ENCODE peak calls at places on chromosome 15, in nine cellular contexts. One of them, this sample, is unnamed.

GRCh38 chr15:28885630-28886430 is at the start of gene APBA2:
- DNase-seq in foreskin fibroblast: peak; percentile 80
- DNase-seq in epithelial cell of proximal tubule: no peak
- DNase-seq in heart left ventricle: no peak
- DNase-seq in lower lobe of right lung: no peak
- DNase-seq in RWPE2: no peak
- DNase-seq in neural progenitor cell: peak; percentile 90
- DNase-seq in mucosa of descending colon: no peak
- DNase-seq in vagina: no peak
- DNase-seq in this sample: no peak

GRCh38 chr15:31867536-31868442 is 162.5 kb upstream of the CHRNA7 start:
- DNase-seq in mucosa of descending colon: peak; percentile 51
- DNase-seq in vagina: no peak
- DNase-seq in neural progenitor cell: peak; percentile 74
- DNase-seq in foreskin fibroblast: peak; percentile 63
- DNase-seq in RWPE2: no peak
- DNase-seq in epithelial cell of proximal tubule: no peak
- DNase-seq in heart left ventricle: peak; percentile 51
- DNase-seq in lower lobe of right lung: peak; percentile 70
- DNase-seq in this sample: no peak

GRCh38 chr15:25391971-25392733 is 46.7 kb downstream of the UBE3A start:
- DNase-seq in epithelial cell of proximal tubule: no peak
- DNase-seq in RWPE2: no peak
- DNase-seq in lower lobe of right lung: no peak
- DNase-seq in mucosa of descending colon: no peak
- DNase-seq in neural progenitor cell: no peak
- DNase-seq in vagina: no peak
- DNase-seq in foreskin fibroblast: peak; percentile 89
- DNase-seq in heart left ventricle: no peak
- DNase-seq in this sample: peak; percentile 16

GRCh38 chr15:80791004-80791403 is 11.8 kb downstream of the CEMIP start:
- DNase-seq in vagina: no peak
- DNase-seq in heart left ventricle: no peak
- DNase-seq in RWPE2: no peak
- DNase-seq in epithelial cell of proximal tubule: no peak
- DNase-seq in mucosa of descending colon: no peak
- DNase-seq in neural progenitor cell: no peak
- DNase-seq in foreskin fibroblast: no peak
- DNase-seq in lower lobe of right lung: no peak
- DNase-seq in this sample: no peak

GRCh38 chr15:68525815-68526214 is 53.0 kb upstream of the CORO2B start:
- DNase-seq in RWPE2: no peak
- DNase-seq in foreskin fibroblast: no peak
- DNase-seq in vagina: no peak
- DNase-seq in neural progenitor cell: no peak
- DNase-seq in lower lobe of right lung: no peak
- DNase-seq in heart left ventricle: no peak
- DNase-seq in epithelial cell of proximal tubule: no peak
- DNase-seq in mucosa of descending colon: no peak
- DNase-seq in this sample: no peak

GRCh38 chr15:38795471-38796245 is 231.0 kb upstream of the RASGRP1 start:
- DNase-seq in foreskin fibroblast: peak; percentile 6
- DNase-seq in mucosa of descending colon: no peak
- DNase-seq in lower lobe of right lung: no peak
- DNase-seq in heart left ventricle: no peak
- DNase-seq in neural progenitor cell: no peak
- DNase-seq in RWPE2: no peak
- DNase-seq in vagina: no peak
- DNase-seq in epithelial cell of proximal tubule: no peak
- DNase-seq in this sample: no peak

GRCh38 chr15:27486036-27486435 is 515.1 kb downstream of the GABRG3 start:
- DNase-seq in RWPE2: no peak
- DNase-seq in lower lobe of right lung: no peak
- DNase-seq in vagina: no peak
- DNase-seq in foreskin fibroblast: no peak
- DNase-seq in epithelial cell of proximal tubule: no peak
- DNase-seq in heart left ventricle: no peak
- DNase-seq in mucosa of descending colon: no peak
- DNase-seq in neural progenitor cell: no peak
- DNase-seq in this sample: no peak

GRCh38 chr15:38867556-38867955 is 302.9 kb upstream of the RASGRP1 start:
- DNase-seq in vagina: no peak
- DNase-seq in foreskin fibroblast: no peak
- DNase-seq in heart left ventricle: no peak
- DNase-seq in lower lobe of right lung: no peak
- DNase-seq in epithelial cell of proximal tubule: no peak
- DNase-seq in mucosa of descending colon: no peak
- DNase-seq in RWPE2: no peak
- DNase-seq in neural progenitor cell: no peak
- DNase-seq in this sample: no peak

GRCh38 chr15:93135459-93135858 is 46.4 kb upstream of the RGMA start:
- DNase-seq in lower lobe of right lung: no peak
- DNase-seq in neural progenitor cell: no peak
- DNase-seq in mucosa of descending colon: no peak
- DNase-seq in epithelial cell of proximal tubule: no peak
- DNase-seq in heart left ventricle: no peak
- DNase-seq in foreskin fibroblast: no peak
- DNase-seq in RWPE2: no peak
- DNase-seq in vagina: no peak
- DNase-seq in this sample: no peak

GRCh38 chr15:76056931-76057330 is 2.9 kb upstream of the TMEM266 start:
- DNase-seq in neural progenitor cell: no peak
- DNase-seq in RWPE2: no peak
- DNase-seq in lower lobe of right lung: no peak
- DNase-seq in foreskin fibroblast: no peak
- DNase-seq in epithelial cell of proximal tubule: no peak
- DNase-seq in mucosa of descending colon: no peak
- DNase-seq in heart left ventricle: no peak
- DNase-seq in vagina: no peak
- DNase-seq in this sample: no peak

GRCh38 chr15:72584006-72584405 is 70.5 kb upstream of the GOLGA6B start:
- DNase-seq in RWPE2: no peak
- DNase-seq in epithelial cell of proximal tubule: no peak
- DNase-seq in foreskin fibroblast: peak; percentile 29
- DNase-seq in lower lobe of right lung: no peak
- DNase-seq in neural progenitor cell: peak; percentile 11
- DNase-seq in vagina: no peak
- DNase-seq in heart left ventricle: no peak
- DNase-seq in mucosa of descending colon: no peak
- DNase-seq in this sample: no peak

GRCh38 chr15:40591310-40591845 is 2.7 kb upstream of the KNL1 start:
- DNase-seq in RWPE2: no peak
- DNase-seq in epithelial cell of proximal tubule: no peak
- DNase-seq in vagina: no peak
- DNase-seq in heart left ventricle: no peak
- DNase-seq in neural progenitor cell: peak; percentile 30
- DNase-seq in foreskin fibroblast: no peak
- DNase-seq in mucosa of descending colon: no peak
- DNase-seq in lower lobe of right lung: no peak
- DNase-seq in this sample: no peak

GRCh38 chr15:48596841-48597240 is 48.7 kb downstream of the FBN1 start:
- DNase-seq in lower lobe of right lung: no peak
- DNase-seq in neural progenitor cell: no peak
- DNase-seq in heart left ventricle: no peak
- DNase-seq in mucosa of descending colon: no peak
- DNase-seq in foreskin fibroblast: no peak
- DNase-seq in RWPE2: no peak
- DNase-seq in epithelial cell of proximal tubule: no peak
- DNase-seq in vagina: no peak
- DNase-seq in this sample: no peak

GRCh38 chr15:68262514-68263356 is 14.8 kb upstream of the FEM1B start:
- DNase-seq in epithelial cell of proximal tubule: no peak
- DNase-seq in vagina: no peak
- DNase-seq in lower lobe of right lung: no peak
- DNase-seq in mucosa of descending colon: no peak
- DNase-seq in foreskin fibroblast: no peak
- DNase-seq in heart left ventricle: no peak
- DNase-seq in RWPE2: no peak
- DNase-seq in neural progenitor cell: no peak
- DNase-seq in this sample: no peak

GRCh38 chr15:70055601-70056051 is 42.1 kb downstream of the TLE3 start:
- DNase-seq in foreskin fibroblast: no peak
- DNase-seq in epithelial cell of proximal tubule: no peak
- DNase-seq in mucosa of descending colon: no peak
- DNase-seq in RWPE2: no peak
- DNase-seq in lower lobe of right lung: peak; percentile 23
- DNase-seq in neural progenitor cell: no peak
- DNase-seq in heart left ventricle: no peak
- DNase-seq in vagina: no peak
- DNase-seq in this sample: no peak

GRCh38 chr15:89356634-89357298 is 22.1 kb upstream of the POLG start:
- DNase-seq in vagina: no peak
- DNase-seq in lower lobe of right lung: no peak
- DNase-seq in mucosa of descending colon: peak; percentile 23
- DNase-seq in epithelial cell of proximal tubule: peak; percentile 46
- DNase-seq in neural progenitor cell: peak; percentile 57
- DNase-seq in heart left ventricle: no peak
- DNase-seq in foreskin fibroblast: peak; percentile 64
- DNase-seq in RWPE2: no peak
- DNase-seq in this sample: no peak
- TF ChIP-seq CTCF in vagina: no peak
- TF ChIP-seq CTCF in lower lobe of right lung: peak; percentile 31
- TF ChIP-seq CTCF in mucosa of descending colon: no peak
- TF ChIP-seq CTCF in epithelial cell of proximal tubule: peak; percentile 61
- TF ChIP-seq CTCF in neural progenitor cell: peak; percentile 65
- TF ChIP-seq CTCF in heart left ventricle: no peak
- TF ChIP-seq CTCF in foreskin fibroblast: peak; percentile 27
- TF ChIP-seq CTCF in RWPE2: peak; percentile 83
- TF ChIP-seq CTCF in this sample: peak; percentile 56

DNA sequence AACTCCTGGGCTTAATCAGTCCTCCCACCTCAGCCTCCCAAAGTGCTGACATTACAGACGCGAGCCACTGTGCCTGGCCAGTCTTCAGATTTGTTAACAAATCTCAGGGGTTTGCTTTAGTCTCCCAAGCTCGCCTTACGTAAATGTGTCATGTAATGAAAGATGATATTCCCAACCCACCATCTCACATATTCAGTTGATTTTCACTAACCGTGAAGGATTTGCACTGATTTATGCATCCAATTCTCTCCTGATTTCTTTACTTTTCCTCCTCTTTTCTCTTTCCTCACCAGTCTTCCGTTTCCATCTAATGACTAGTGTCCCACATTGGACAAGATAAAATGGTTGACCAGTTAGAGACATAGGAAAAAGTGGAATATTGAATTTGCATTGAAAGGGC is 72.6 kb downstream of the TCF12 start:
- DNase-seq in epithelial cell of proximal tubule: no peak
- DNase-seq in vagina: no peak
- DNase-seq in lower lobe of right lung: no peak
- DNase-seq in RWPE2: no peak
- DNase-seq in heart left ventricle: no peak
- DNase-seq in foreskin fibroblast: no peak
- DNase-seq in mucosa of descending colon: no peak
- DNase-seq in neural progenitor cell: no peak
- DNase-seq in this sample: no peak
- TF ChIP-seq CTCF in epithelial cell of proximal tubule: no peak
- TF ChIP-seq CTCF in vagina: no peak
- TF ChIP-seq CTCF in lower lobe of right lung: no peak
- TF ChIP-seq CTCF in RWPE2: no peak
- TF ChIP-seq CTCF in heart left ventricle: no peak
- TF ChIP-seq CTCF in foreskin fibroblast: no peak
- TF ChIP-seq CTCF in mucosa of descending colon: no peak
- TF ChIP-seq CTCF in neural progenitor cell: no peak
- TF ChIP-seq CTCF in this sample: no peak

DNA sequence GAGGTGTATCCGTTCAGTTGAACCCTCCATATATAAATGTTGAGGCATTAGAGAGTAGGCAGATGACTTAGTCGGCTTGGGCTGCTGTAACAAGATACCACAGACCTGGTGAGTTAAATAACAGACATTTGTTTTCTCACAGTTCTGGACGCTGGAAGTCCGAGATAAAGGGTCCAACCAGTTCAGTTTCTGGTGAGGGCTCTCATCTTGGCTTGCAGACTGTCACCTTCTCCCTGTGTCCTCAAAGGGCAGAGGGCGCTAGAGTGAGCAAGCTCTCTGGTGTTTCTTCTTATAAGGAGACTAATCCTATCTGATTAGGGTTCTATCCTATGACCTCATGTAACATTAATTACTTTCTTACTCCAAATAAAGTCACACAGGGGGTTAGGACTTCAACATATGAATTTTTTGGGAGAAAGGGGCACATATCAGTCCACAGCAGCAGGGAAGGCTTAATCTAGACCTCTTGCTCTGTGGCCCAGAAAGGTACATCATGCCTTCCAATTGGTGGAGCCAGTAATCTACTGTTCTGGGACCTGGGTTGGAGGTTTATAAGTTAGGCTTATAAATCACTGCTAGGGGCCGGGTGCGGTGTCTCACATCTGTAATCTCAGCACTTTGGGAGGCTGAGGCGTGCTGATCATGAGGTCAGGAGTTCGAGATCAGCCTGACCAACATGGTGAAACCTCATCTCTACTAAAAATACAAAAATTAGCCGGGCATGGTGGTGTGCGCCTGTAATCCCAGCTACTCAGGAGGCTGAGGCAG is 26.3 kb upstream of the SLC28A2 start:
- DNase-seq in lower lobe of right lung: no peak
- DNase-seq in heart left ventricle: no peak
- DNase-seq in epithelial cell of proximal tubule: no peak
- DNase-seq in RWPE2: no peak
- DNase-seq in mucosa of descending colon: no peak
- DNase-seq in neural progenitor cell: peak; percentile 13
- DNase-seq in vagina: no peak
- DNase-seq in foreskin fibroblast: no peak
- DNase-seq in this sample: no peak
- TF ChIP-seq CTCF in lower lobe of right lung: no peak
- TF ChIP-seq CTCF in heart left ventricle: no peak
- TF ChIP-seq CTCF in epithelial cell of proximal tubule: no peak
- TF ChIP-seq CTCF in RWPE2: no peak
- TF ChIP-seq CTCF in mucosa of descending colon: no peak
- TF ChIP-seq CTCF in neural progenitor cell: peak; percentile 19
- TF ChIP-seq CTCF in vagina: no peak
- TF ChIP-seq CTCF in foreskin fibroblast: no peak
- TF ChIP-seq CTCF in this sample: no peak

DNA sequence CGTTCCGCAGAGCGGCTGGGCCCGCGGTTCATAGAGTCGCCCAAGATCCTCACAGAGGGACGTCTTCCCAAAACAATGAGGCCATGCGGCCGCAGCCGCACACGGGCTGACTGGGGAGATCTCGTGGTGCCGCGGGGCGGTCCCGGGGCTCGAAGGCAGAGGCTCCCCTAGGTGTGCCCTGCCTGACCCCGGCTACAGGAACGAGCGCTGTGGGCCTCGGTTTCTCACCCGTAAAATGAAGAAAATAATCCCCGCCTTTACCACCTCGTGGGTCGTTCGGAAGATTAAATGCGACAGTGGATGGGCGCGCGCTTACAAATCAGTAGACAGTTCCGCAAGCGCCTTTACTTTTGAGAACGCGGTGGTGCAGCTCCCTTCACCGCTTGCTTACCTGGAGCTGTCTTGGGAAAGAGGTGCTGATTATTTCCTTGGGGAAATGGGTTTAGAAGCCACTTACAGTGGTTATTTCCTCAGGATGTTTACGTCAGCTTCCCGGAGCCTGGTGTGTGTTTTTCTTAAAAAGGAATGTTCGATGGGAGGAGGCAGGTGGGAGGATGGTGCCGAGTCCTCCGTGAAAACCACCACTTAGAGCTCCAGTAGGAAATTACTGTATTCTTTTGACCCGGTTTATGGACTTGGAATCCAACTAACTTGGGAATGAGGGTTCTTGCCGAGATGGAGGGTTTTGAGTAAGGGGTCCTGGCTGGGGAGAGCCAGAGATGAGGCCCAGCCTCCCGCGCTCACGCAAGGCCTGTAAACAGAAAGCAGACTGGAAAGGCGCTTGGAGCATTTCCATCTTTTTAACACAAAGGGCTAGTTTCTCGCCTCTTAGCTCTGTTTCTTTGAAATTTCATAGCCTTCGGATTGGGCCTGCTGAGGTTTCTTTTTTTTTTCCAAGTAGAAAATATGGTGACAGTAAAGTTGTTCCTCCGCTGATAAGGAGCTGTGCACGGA is 2.0 kb upstream of the MEX3B start:
- DNase-seq in RWPE2: no peak
- DNase-seq in foreskin fibroblast: peak; percentile 29
- DNase-seq in epithelial cell of proximal tubule: no peak
- DNase-seq in neural progenitor cell: peak; percentile 15
- DNase-seq in lower lobe of right lung: no peak
- DNase-seq in mucosa of descending colon: peak; percentile 22
- DNase-seq in vagina: no peak
- DNase-seq in heart left ventricle: no peak
- DNase-seq in this sample: no peak
- TF ChIP-seq CTCF in RWPE2: peak; percentile 61
- TF ChIP-seq CTCF in foreskin fibroblast: no peak
- TF ChIP-seq CTCF in epithelial cell of proximal tubule: no peak
- TF ChIP-seq CTCF in neural progenitor cell: peak; percentile 2
- TF ChIP-seq CTCF in lower lobe of right lung: no peak
- TF ChIP-seq CTCF in mucosa of descending colon: no peak
- TF ChIP-seq CTCF in vagina: no peak
- TF ChIP-seq CTCF in heart left ventricle: no peak
- TF ChIP-seq CTCF in this sample: no peak

This sample was measured in kidney epithelial cell.